ENCODE peak calls at places on chromosomes 12 and 14, in four cellular contexts. X, Z, H and I are unnamed samples.

GRCh38 chr12:11814362-11814761 is 164.9 kb downstream of the ETV6 start:
- DNase-seq in X (peak; percentile 83), Z (no peak), H (peak; percentile 43), I (no peak)

GRCh38 chr14:51716610-51717009 is 64.9 kb downstream of the FRMD6 start:
- DNase-seq in X (no peak), Z (no peak), H (no peak), I (no peak)

GRCh38 chr14:48826058-48826457 is 760.1 kb downstream of the RPS29 start:
- DNase-seq in X (no peak), Z (no peak), H (no peak), I (no peak)

GRCh38 chr12:108519558-108519957 is 4.5 kb downstream of the FICD start:
- DNase-seq in X (peak; percentile 65), Z (no peak), H (no peak), I (no peak)

GRCh38 chr14:89855961-89856360 is 98.6 kb downstream of the EFCAB11 start:
- DNase-seq in X (no peak), Z (no peak), H (no peak), I (no peak)

GRCh38 chr14:73238262-73238852 is 1.1 kb downstream of the PAPLN start:
- DNase-seq in X (peak; percentile 11), Z (no peak), H (peak; percentile 47), I (no peak)

GRCh38 chr14:72782817-72783216 is 111.1 kb downstream of the DPF3 start:
- DNase-seq in X (no peak), Z (no peak), H (no peak), I (no peak)

GRCh38 chr12:46965137-46965536 is 114.3 kb upstream of the PCED1B start:
- DNase-seq in X (no peak), Z (no peak), H (no peak), I (no peak)

GRCh38 chr12:109773384-109774011 is 59.7 kb downstream of the TRPV4 start:
- DNase-seq in X (no peak), Z (peak; percentile 48), H (no peak), I (peak; percentile 66)

GRCh38 chr12:47091009-47091408 is 11.2 kb upstream of the AMIGO2 start:
- DNase-seq in X (no peak), Z (no peak), H (no peak), I (no peak)

GRCh38 chr14:61640158-61640833 is 55.0 kb upstream of the HIF1A start:
- DNase-seq in X (no peak), Z (no peak), H (no peak), I (peak; percentile 41)

GRCh38 chr14:64764641-64765520 is 60.7 kb downstream of the PLEKHG3 start:
- DNase-seq in X (peak; percentile 91), Z (peak; percentile 77), H (peak; percentile 53), I (peak; percentile 75)

GRCh38 chr14:77037338-77037782 is 8.9 kb upstream of the IRF2BPL start:
- DNase-seq in X (no peak), Z (no peak), H (no peak), I (no peak)
- H3K4me3 ChIP-seq in X (no peak overlapping the region), Z (no peak overlapping the region), H (no peak overlapping the region), I (no peak overlapping the region)

GRCh38 chr12:4809449-4810218 is 89.4 kb downstream of the GALNT8 start:
- DNase-seq in X (peak; percentile 53), Z (no peak), H (no peak), I (no peak)
- H3K4me3 ChIP-seq in X (peak overlapping the region; percentile 40), Z (peak overlapping the region; percentile 40), H (no peak overlapping the region), I (peak overlapping the region; percentile 52)

GRCh38 chr14:79862045-79862444 is 349.3 kb downstream of the DIO2 start:
- DNase-seq in X (no peak), Z (no peak), H (no peak), I (peak; percentile 9)
- H3K4me3 ChIP-seq in X (no peak overlapping the region), Z (no peak overlapping the region), H (no peak overlapping the region), I (no peak overlapping the region)

DNA sequence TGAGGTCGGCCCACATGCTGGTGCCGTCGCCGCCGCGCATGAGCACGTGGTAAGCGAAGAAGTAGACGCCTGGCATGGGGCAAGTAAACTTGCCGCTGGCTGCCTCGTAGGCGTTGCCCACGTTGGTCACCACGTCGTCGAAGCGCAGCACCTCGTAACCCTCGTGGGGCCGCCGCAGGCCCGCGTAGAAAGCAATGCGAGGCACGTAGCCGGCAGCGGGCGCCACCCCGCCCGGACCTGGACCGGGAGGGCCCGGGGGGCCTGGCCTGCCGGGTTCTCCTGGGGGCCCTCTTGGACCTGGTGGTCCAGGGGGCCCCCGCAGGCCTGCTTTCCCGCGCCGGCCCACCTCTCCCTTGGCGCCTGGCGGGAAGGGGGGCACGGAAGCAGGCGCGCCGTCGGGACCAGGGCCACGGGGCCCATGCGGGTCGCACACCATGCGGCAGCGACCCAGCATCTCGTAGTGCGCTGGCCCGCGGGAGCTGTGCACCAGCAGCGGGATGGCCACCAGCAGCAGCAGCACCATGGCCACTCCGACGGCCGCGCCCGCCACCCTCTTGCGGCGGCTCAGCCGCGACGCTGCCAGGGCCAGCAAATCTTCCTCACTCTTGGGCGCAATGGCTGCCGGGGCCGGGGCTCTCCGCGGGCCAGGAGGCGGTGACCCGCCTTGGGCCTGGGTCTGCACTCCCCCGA is 888 bp downstream of the C1QL4 start:
- DNase-seq in X (no peak), Z (no peak), H (no peak), I (peak; percentile 45)
- H3K4me3 ChIP-seq in X (no peak overlapping the region), Z (peak overlapping the region; percentile 43), H (no peak overlapping the region), I (no peak overlapping the region)

GRCh38 chr14:20662968-20663731 is 21.2 kb upstream of the RNASE4 start:
- DNase-seq in X (peak; percentile 96), Z (peak; percentile 78), H (peak; percentile 76), I (peak; percentile 79)
- H3K4me3 ChIP-seq in X (peak overlapping the region; percentile 60), Z (peak overlapping the region; percentile 43), H (no peak overlapping the region), I (no peak overlapping the region)

GRCh38 chr12:52965337-52965731 is 16.4 kb downstream of the KRT18 start:
- DNase-seq in X (peak; percentile 56), Z (no peak), H (no peak), I (no peak)

GRCh38 chr12:52969828-52970569 is 21.1 kb downstream of the KRT18 start:
- DNase-seq in X (no peak), Z (no peak), H (peak; percentile 82), I (peak; percentile 67)

GRCh38 chr12:52964556-52965336 is 15.8 kb downstream of the KRT18 start:
- DNase-seq in X (peak; percentile 70), Z (no peak), H (no peak), I (no peak)
- H3K4me3 ChIP-seq in X (no peak overlapping the region), Z (peak overlapping the region; percentile 26), H (no peak overlapping the region), I (peak overlapping the region; percentile 8)